ENCODE peak calls at places on chromosomes 5 and 9, in five cellular contexts. O, L, D, Q and C are unnamed samples.

GRCh38 chr5:132998553-132998952 is 27.8 kb downstream of the ZCCHC10 start:
- DNase-seq in Q (no peak), D (no peak), L (no peak), O (no peak), C (no peak)

GRCh38 chr5:143390258-143390657 is 13.2 kb downstream of the NR3C1 start:
- DNase-seq in L (no peak), D (no peak), Q (no peak), O (no peak), C (no peak)

GRCh38 chr5:5209101-5209500 is 69.0 kb downstream of the ADAMTS16 start:
- DNase-seq in O (no peak), L (no peak), Q (no peak), D (peak), C (no peak)

GRCh38 chr5:53430618-53431252 is 49.7 kb upstream of the FST start:
- DNase-seq in D (peak), Q (peak), L (no peak), O (no peak), C (peak)

GRCh38 chr9:88169700-88170099 is 31.4 kb upstream of the SPATA31C2 start:
- DNase-seq in D (no peak), L (no peak), O (no peak), Q (no peak), C (no peak)

GRCh38 chr5:159725475-159725874 is 190.8 kb upstream of the ADRA1B start:
- DNase-seq in O (no peak), L (no peak), Q (no peak), D (no peak), C (no peak)

GRCh38 chr5:61332369-61332745 is 299 bp downstream of the ZSWIM6 start:
- DNase-seq in Q (no peak), L (no peak), D (no peak), O (peak), C (no peak)

GRCh38 chr5:60376860-60377259 is 323.1 kb downstream of the DEPDC1B start:
- DNase-seq in Q (no peak), D (no peak), O (no peak), L (no peak), C (no peak)

GRCh38 chr9:119477197-119477596 is 108.0 kb upstream of the BRINP1 start:
- DNase-seq in D (no peak), O (no peak), Q (no peak), L (no peak), C (no peak)

GRCh38 chr5:141805874-141806273 is 72.3 kb downstream of the PCDH1 start:
- DNase-seq in L (no peak), Q (no peak), O (no peak), D (no peak), C (no peak)

GRCh38 chr5:52727568-52727967 is 60.1 kb upstream of the ITGA1 start:
- DNase-seq in D (peak), Q (no peak), L (peak), O (no peak), C (peak)

GRCh38 chr9:22124263-22125011 is 115.3 kb upstream of the CDKN2B start:
- DNase-seq in Q (peak), O (no peak), L (no peak), D (no peak), C (no peak)

GRCh38 chr9:36327903-36328302 is 69.7 kb upstream of the GNE start:
- DNase-seq in O (no peak), L (no peak), D (no peak), Q (no peak), C (no peak)

GRCh38 chr5:143041972-143042770 is 272.0 kb downstream of the ARHGAP26 start:
- DNase-seq in Q (no peak), D (peak), O (no peak), L (no peak), C (no peak)

GRCh38 chr5:116577064-116577788 is 2.6 kb upstream of the SEMA6A start:
- DNase-seq in O (no peak), L (no peak), Q (no peak), D (no peak), C (no peak)

GRCh38 chr9:76558465-76558864 is 99.5 kb downstream of the GCNT1 start:
- DNase-seq in L (no peak), D (no peak), Q (no peak), O (no peak), C (no peak)